ENCODE peak calls at places on chromosome 6, in six cellular contexts. S is heart right ventricle, K is left lung, P is right atrium auricular region, A is colonic mucosa, G is GM06990. U is an unnamed sample. For H3K36me3, the result is how much of the 10 kb centered on the place peaks cover.

GRCh38 chr6:52116605-52116948 is 29.2 kb upstream of the PKHD1 start:
- DNase-seq in S (no peak), K (no peak), P (no peak), A (no peak), G (no peak), U (no peak)

GRCh38 chr6:38725414-38726183 is 10.5 kb downstream of the DNAH8 start:
- DNase-seq in S (no peak), K (no peak), P (no peak), A (no peak), G (no peak), U (no peak)

GRCh38 chr6:109503327-109504224 is 20.6 kb upstream of the ZBTB24 start:
- DNase-seq in S (no peak), K (no peak), P (no peak), A (no peak), G (no peak), U (no peak)

GRCh38 chr6:46954819-46955520 is 33.2 kb upstream of the ADGRF5 start:
- DNase-seq in S (peak), K (no peak), P (no peak), A (no peak), G (no peak), U (no peak)

GRCh38 chr6:7803219-7803618 is 77.3 kb downstream of the BMP6 start:
- DNase-seq in S (no peak), K (no peak), P (no peak), A (no peak), G (no peak), U (no peak)

GRCh38 chr6:146650799-146651481 is 52.2 kb downstream of the ADGB start:
- DNase-seq in S (no peak), K (no peak), P (no peak), A (no peak), G (peak), U (no peak)

GRCh38 chr6:1614767-1615650 is 5.3 kb downstream of the FOXC1 start:
- DNase-seq in S (no peak), K (no peak), P (no peak), A (no peak), G (no peak), U (peak)

GRCh38 chr6:37077459-37078296 is 72.2 kb downstream of the FGD2 start:
- DNase-seq in S (peak), K (peak), P (peak), A (peak), G (no peak), U (peak)

GRCh38 chr6:27507041-27507956 is 34.4 kb upstream of the ZNF184 start:
- DNase-seq in S (no peak), K (no peak), P (no peak), A (no peak), G (no peak), U (no peak)

GRCh38 chr6:13281630-13282156 is 46.6 kb downstream of the TBC1D7 start:
- DNase-seq in S (no peak), K (no peak), P (no peak), A (no peak), G (no peak), U (no peak)

GRCh38 chr6:139007428-139007827 is 19.4 kb upstream of the REPS1 start:
- DNase-seq in S (no peak), K (no peak), P (no peak), A (no peak), G (no peak), U (no peak)

GRCh38 chr6:37960139-37960935 is 140.8 kb downstream of the ZFAND3 start:
- DNase-seq in S (no peak), K (no peak), P (no peak), A (no peak), G (peak), U (no peak)

GRCh38 chr6:142357879-142358278 is 56.1 kb downstream of the ADGRG6 start:
- DNase-seq in S (no peak), K (no peak), P (no peak), A (no peak), G (no peak), U (no peak)

GRCh38 chr6:117920493-117920845 is 13.4 kb downstream of the SLC35F1 start:
- DNase-seq in S (no peak), K (no peak), P (no peak), A (no peak), G (no peak), U (no peak)

GRCh38 chr6:82773061-82773717 is 292.5 kb downstream of the UBE3D start:
- DNase-seq in S (no peak), K (no peak), P (no peak), A (no peak), G (no peak), U (no peak)

GRCh38 chr6:165468836-165469235 is 159.4 kb upstream of the C6orf118 start:
- DNase-seq in S (no peak), K (no peak), P (no peak), A (no peak), G (no peak), U (no peak)

GRCh38 chr6:41637179-41638001 is 878 bp upstream of the MDFI start:
- DNase-seq in S (no peak), K (no peak), P (no peak), A (no peak), G (no peak), U (peak)

GRCh38 chr6:16762547-16763477 is 1.6 kb upstream of the ATXN1 start:
- DNase-seq in S (peak), K (peak), P (no peak), A (peak), G (peak), U (peak)

GRCh38 chr6:11097476-11097875 is 3.8 kb downstream of the SMIM13 start:
- DNase-seq in S (no peak), K (no peak), P (no peak), A (no peak), G (no peak), U (no peak)

GRCh38 chr6:143877584-143878271 is 13.5 kb downstream of the ZC2HC1B start:
- DNase-seq in S (no peak), K (no peak), P (no peak), A (no peak), G (no peak), U (no peak)

GRCh38 chr6:163960128-163960527 is 545.6 kb downstream of the QKI start:
- DNase-seq in S (no peak), K (no peak), P (no peak), A (no peak), G (no peak), U (no peak)

GRCh38 chr6:18314317-18314997 is 50.1 kb upstream of the DEK start:
- DNase-seq in S (no peak), K (no peak), P (no peak), A (no peak), G (no peak), U (no peak)

GRCh38 chr6:43952746-43953145 is 174.5 kb downstream of the MRPL14 start:
- DNase-seq in S (no peak), K (no peak), P (no peak), A (no peak), G (no peak), U (no peak)

GRCh38 chr6:138404666-138405337 is 779 bp downstream of the HEBP2 start:
- DNase-seq in S (no peak), K (peak), P (no peak), A (peak), G (no peak), U (no peak)

GRCh38 chr6:122817766-122818165 is 28.7 kb downstream of the SMPDL3A start:
- DNase-seq in S (no peak), K (no peak), P (no peak), A (no peak), G (no peak), U (no peak)

GRCh38 chr6:68087399-68088133 is 547.5 kb upstream of the ADGRB3 start:
- DNase-seq in S (no peak), K (no peak), P (no peak), A (no peak), G (peak), U (no peak)

GRCh38 chr6:74070091-74070490 is 374.1 kb downstream of the CD109 start:
- DNase-seq in S (no peak), K (no peak), P (no peak), A (no peak), G (no peak), U (no peak)

GRCh38 chr6:165913676-165914570 is 250.9 kb upstream of the PDE10A start:
- DNase-seq in S (no peak), K (no peak), P (no peak), A (no peak), G (no peak), U (no peak)

GRCh38 chr6:166675736-166676135 is 48.7 kb upstream of the RPS6KA2 start:
- DNase-seq in S (no peak), K (no peak), P (no peak), A (no peak), G (no peak), U (no peak)

GRCh38 chr6:74749211-74750142 is 456.4 kb downstream of the COL12A1 start:
- DNase-seq in S (no peak), K (no peak), P (no peak), A (no peak), G (peak), U (no peak)

GRCh38 chr6:157768863-157769551 is 54.0 kb upstream of the SNX9 start:
- DNase-seq in S (no peak), K (no peak), P (no peak), A (no peak), G (no peak), U (no peak)

GRCh38 chr6:145732788-145733187 is 2.5 kb downstream of the EPM2A start:
- DNase-seq in S (no peak), K (no peak), P (no peak), A (no peak), G (no peak), U (no peak)

GRCh38 chr6:119181046-119181445 is 102.6 kb upstream of the FAM184A start:
- DNase-seq in S (no peak), K (no peak), P (no peak), A (no peak), G (no peak), U (no peak)

GRCh38 chr6:119182404-119182803 is 103.9 kb upstream of the FAM184A start:
- DNase-seq in S (no peak), K (no peak), P (no peak), A (no peak), G (no peak), U (no peak)

GRCh38 chr6:119183457-119183856 is 105.0 kb upstream of the FAM184A start:
- DNase-seq in S (no peak), K (no peak), P (no peak), A (no peak), G (no peak), U (no peak)

GRCh38 chr6:119184008-119184665 is 105.7 kb upstream of the FAM184A start:
- DNase-seq in S (no peak), K (no peak), P (no peak), A (no peak), G (no peak), U (no peak)

DNA sequence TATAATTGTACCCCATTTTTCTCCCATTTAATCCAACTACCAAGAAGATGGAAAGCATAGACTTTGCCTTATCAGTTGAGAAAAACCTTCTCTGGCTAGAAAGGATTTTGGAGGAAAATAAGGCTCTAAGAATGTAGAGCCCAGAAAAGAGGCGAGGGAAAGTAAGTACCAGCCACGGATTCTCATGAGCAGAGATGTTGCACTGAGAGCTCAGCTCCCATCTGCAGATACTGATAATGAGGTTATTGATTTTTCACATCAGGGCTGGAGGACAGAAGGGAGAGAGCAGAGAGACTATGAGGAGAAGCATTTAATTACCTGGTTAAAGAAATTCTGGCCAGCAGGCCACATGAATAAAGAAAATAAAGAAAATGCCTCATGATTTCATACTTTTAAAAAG is 104.4 kb upstream of the FAM184A start:
- DNase-seq in S (no peak), K (no peak), P (no peak), A (no peak), G (no peak), U (no peak)
- H3K36me3 ChIP-seq in S (under half), K (under half), P (under half), A (under half), G (under half), U (half or more)

GRCh38 chr6:148550569-148550968 is 196.3 kb upstream of the UST start:
- DNase-seq in S (no peak), K (no peak), P (no peak), A (no peak), G (no peak), U (no peak)

GRCh38 chr6:148547110-148547509 is 199.7 kb upstream of the UST start:
- DNase-seq in S (no peak), K (no peak), P (no peak), A (no peak), G (no peak), U (no peak)

GRCh38 chr6:148545901-148546300 is 200.9 kb upstream of the UST start:
- DNase-seq in S (no peak), K (no peak), P (no peak), A (no peak), G (no peak), U (no peak)

GRCh38 chr6:148548749-148549140 is 198.1 kb upstream of the UST start:
- DNase-seq in S (no peak), K (no peak), P (no peak), A (no peak), G (no peak), U (no peak)

DNA sequence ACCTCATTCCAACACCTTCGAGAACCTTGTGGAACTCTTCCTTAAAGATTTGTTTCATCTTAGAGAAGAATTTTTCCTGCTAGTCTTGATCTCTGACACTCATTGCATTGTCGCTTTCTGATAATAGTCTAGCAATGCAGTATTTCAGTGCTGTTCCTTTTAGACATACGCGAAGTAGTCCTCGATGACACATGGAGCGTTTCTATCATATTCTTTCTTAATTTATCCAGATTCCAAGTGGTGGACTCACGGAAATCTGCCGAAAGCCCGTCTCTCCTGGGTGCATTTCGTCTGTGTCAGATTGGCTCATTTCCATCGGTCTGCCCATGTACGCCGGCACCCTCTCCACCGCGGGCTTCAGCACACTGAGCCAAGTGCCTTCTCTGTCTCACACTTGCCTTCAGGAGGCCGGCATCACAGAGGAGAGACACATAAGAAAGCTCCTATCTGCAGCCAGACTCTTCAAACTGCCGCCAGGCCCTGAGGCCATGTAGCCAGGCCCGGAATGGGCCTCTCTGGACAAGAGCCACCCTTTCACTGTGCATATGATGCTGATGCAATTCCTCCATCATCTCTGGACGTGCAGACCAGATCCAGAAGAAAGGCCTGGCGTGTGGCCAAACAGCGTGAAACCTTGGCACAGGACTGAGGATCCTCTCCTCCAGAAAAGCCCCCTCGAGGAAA is 198.6 kb upstream of the UST start:
- DNase-seq in S (no peak), K (no peak), P (no peak), A (no peak), G (no peak), U (no peak)
- H3K36me3 ChIP-seq in S (under half), K (under half), P (half or more), A (under half), G (under half), U (half or more)

GRCh38 chr6:108243836-108244235 is 17.0 kb downstream of the SNX3 start:
- DNase-seq in S (no peak), K (no peak), P (no peak), A (no peak), G (no peak), U (no peak)

GRCh38 chr6:108242721-108243120 is 18.1 kb downstream of the SNX3 start:
- DNase-seq in S (no peak), K (no peak), P (no peak), A (no peak), G (no peak), U (no peak)

GRCh38 chr6:108238321-108238720 is 22.5 kb downstream of the SNX3 start:
- DNase-seq in S (no peak), K (peak), P (no peak), A (no peak), G (no peak), U (no peak)

GRCh38 chr6:108236791-108237190 is 24.0 kb downstream of the SNX3 start:
- DNase-seq in S (no peak), K (no peak), P (no peak), A (no peak), G (no peak), U (no peak)

DNA sequence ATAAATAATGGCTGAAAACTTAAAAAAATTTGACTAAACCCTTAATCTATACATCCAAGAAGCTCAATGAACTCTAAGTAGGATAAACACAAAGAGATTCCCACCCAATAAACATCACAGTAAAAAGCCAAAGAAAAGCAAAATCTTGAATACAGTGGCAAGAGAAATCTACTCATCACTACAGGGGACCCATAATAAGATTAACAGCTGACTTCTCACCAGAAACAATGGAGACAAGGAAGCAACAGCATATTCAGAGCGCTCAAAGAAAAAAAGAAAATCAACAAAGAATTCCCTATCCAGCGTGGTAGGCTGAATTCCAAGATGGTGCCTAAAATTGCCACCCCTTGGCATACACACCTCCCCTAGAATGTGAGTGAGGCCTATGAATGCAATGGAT is 18.6 kb downstream of the SNX3 start:
- DNase-seq in S (no peak), K (no peak), P (no peak), A (no peak), G (no peak), U (no peak)
- H3K36me3 ChIP-seq in S (under half), K (under half), P (under half), A (under half), G (under half), U (under half)

GRCh38 chr6:31534011-31534410 is 5.2 kb downstream of the MCCD1 start:
- DNase-seq in S (no peak), K (no peak), P (no peak), A (no peak), G (no peak), U (no peak)

GRCh38 chr6:31534521-31535040 is 5.8 kb downstream of the MCCD1 start:
- DNase-seq in S (no peak), K (no peak), P (no peak), A (no peak), G (no peak), U (no peak)

GRCh38 chr6:31532644-31533454 is 4.1 kb downstream of the MCCD1 start:
- DNase-seq in S (no peak), K (no peak), P (no peak), A (no peak), G (no peak), U (no peak)

GRCh38 chr6:31533455-31533841 is 4.7 kb downstream of the MCCD1 start:
- DNase-seq in S (no peak), K (no peak), P (no peak), A (no peak), G (no peak), U (no peak)

GRCh38 chr6:31535538-31536324 is 6.1 kb downstream of the DDX39B start:
- DNase-seq in S (no peak), K (no peak), P (no peak), A (no peak), G (no peak), U (no peak)
- H3K36me3 ChIP-seq in S (under half), K (under half), P (half or more), A (under half), G (half or more), U (half or more)

GRCh38 chr6:70503813-70504465 is 62.8 kb upstream of the SDHAF4 start:
- DNase-seq in S (no peak), K (no peak), P (no peak), A (no peak), G (no peak), U (no peak)
- H3K36me3 ChIP-seq in S (under half), K (under half), P (under half), A (under half), G (under half), U (half or more)

GRCh38 chr6:150895898-150896632 is 30.6 kb downstream of the MTHFD1L start:
- DNase-seq in S (no peak), K (no peak), P (peak), A (no peak), G (no peak), U (no peak)

GRCh38 chr6:150894935-150895686 is 29.6 kb downstream of the MTHFD1L start:
- DNase-seq in S (peak), K (no peak), P (peak), A (no peak), G (peak), U (no peak)

GRCh38 chr6:150891886-150892485 is 26.5 kb downstream of the MTHFD1L start:
- DNase-seq in S (peak), K (peak), P (peak), A (peak), G (no peak), U (peak)

GRCh38 chr6:150897400-150897943 is 32.0 kb downstream of the MTHFD1L start:
- DNase-seq in S (no peak), K (no peak), P (peak), A (no peak), G (no peak), U (no peak)

DNA sequence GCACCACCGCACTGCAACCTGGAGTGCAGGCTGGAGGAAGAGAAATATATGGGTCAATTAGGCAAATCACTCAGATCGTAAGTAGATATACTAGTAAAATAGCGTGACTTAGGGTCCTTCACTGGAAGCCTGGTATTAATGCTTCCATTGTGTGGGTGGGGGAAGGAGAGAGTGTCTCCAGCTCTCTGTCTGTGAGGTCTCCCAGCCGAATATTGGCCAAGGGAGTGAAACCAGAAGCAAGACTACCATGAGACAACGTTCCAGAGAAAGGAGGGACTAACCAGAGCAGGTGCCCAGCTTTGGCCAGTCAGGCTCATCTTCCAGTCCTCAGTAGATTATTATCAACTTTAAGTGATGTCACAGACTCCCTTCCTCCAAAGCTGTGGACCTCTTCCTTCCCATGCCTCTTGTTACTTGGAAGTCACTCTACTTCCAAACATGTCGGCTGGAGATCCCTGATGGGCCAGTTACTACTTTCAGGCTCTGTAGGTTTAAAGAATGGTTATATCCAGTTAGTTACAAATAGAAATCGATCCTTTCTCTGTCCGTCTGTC is 28.8 kb downstream of the MTHFD1L start:
- DNase-seq in S (no peak), K (no peak), P (peak), A (no peak), G (no peak), U (no peak)
- H3K36me3 ChIP-seq in S (under half), K (under half), P (under half), A (under half), G (under half), U (under half)